ENCODE peak calls at places on chromosomes 16 and 17, in eight cellular contexts. M is activated T-helper 2 cell treated with anti-CD3 and anti-CD28 coated beads, Interferon-gamma antibody, Interleukin-2, Interleukin-4, amounts not matched to agents 10 μg/mL and 5 μg/mL and 100 μg/mL, durations not matched to agents 14 hours and 24 hours and 36 hours; U is NCI-H345; B is stimulated activated CD8-positive, alpha-beta memory T cell treated with anti-CD3 and anti-CD28 coated beads, Interleukin-15, amount 100 ng/mL, for 1 hour; V is EH; C is NCI-H1105; I is NCI-H1092 treated with DMSO at 0.1 percent for 48 hours; R is ELF-1. N is an unnamed sample.
A peak's percentile ranks its signal among the peaks of the same experiment; 100 is the strongest.

GRCh38 chr16:56950881-56951771 is 10.6 kb upstream of the CETP start:
- DNase-seq in I (peak; percentile 30), M (peak; percentile 37), B (peak; percentile 34), V (peak; percentile 64), C (no peak), R (peak; percentile 77), U (peak; percentile 11), N (no peak)

GRCh38 chr17:39617446-39618251 is 9.1 kb upstream of the PPP1R1B start:
- DNase-seq in R (no peak), M (no peak), V (peak; percentile 65), C (peak; percentile 59), U (peak; percentile 86), B (peak; percentile 17), I (peak; percentile 80), N (no peak)

GRCh38 chr16:29687755-29688154 is 8.8 kb downstream of the QPRT start:
- DNase-seq in V (no peak), R (no peak), M (no peak), U (no peak), I (no peak), B (no peak), C (no peak), N (no peak)

GRCh38 chr16:78735337-78735736 is 635.9 kb downstream of the WWOX start:
- DNase-seq in C (no peak), V (no peak), B (no peak), R (no peak), M (no peak), I (no peak), U (no peak), N (no peak)

GRCh38 chr16:68902376-68903345 is 59.3 kb downstream of the TANGO6 start:
- DNase-seq in U (peak; percentile 77), R (peak; percentile 76), I (peak; percentile 88), M (no peak), C (peak; percentile 65), V (peak; percentile 61), B (no peak), N (no peak)

GRCh38 chr16:67613808-67614207 is 31.1 kb upstream of the CARMIL2 start:
- DNase-seq in I (no peak), C (no peak), U (no peak), M (no peak), V (no peak), B (no peak), R (peak; percentile 36), N (no peak)

GRCh38 chr16:58419241-58420012 is 27.2 kb downstream of the GINS3 start:
- DNase-seq in I (no peak), M (no peak), B (no peak), C (no peak), V (no peak), U (no peak), R (peak; percentile 46), N (no peak)

GRCh38 chr16:26281681-26282080 is 589.9 kb downstream of the HS3ST4 start:
- DNase-seq in M (no peak), I (no peak), B (no peak), U (no peak), C (no peak), R (peak; percentile 18), V (no peak), N (no peak)

GRCh38 chr17:31780436-31780835 is 78.6 kb downstream of the COPRS start:
- DNase-seq in R (no peak), M (no peak), U (no peak), I (no peak), C (no peak), B (no peak), V (no peak), N (no peak)

GRCh38 chr16:49009204-49009603 is 272.4 kb downstream of the CBLN1 start:
- DNase-seq in U (no peak), R (no peak), I (no peak), B (no peak), M (no peak), C (no peak), V (no peak), N (no peak)

GRCh38 chr16:84105286-84105815 is 11.4 kb downstream of the MBTPS1 start:
- DNase-seq in M (no peak), C (no peak), R (no peak), V (no peak), U (no peak), I (no peak), B (no peak), N (no peak)

GRCh38 chr17:78341559-78342437 is 18.1 kb downstream of the SOCS3 start:
- DNase-seq in R (peak; percentile 85), B (no peak), V (peak; percentile 85), C (no peak), I (no peak), M (no peak), U (peak; percentile 46), N (no peak)

GRCh38 chr17:1985686-1986085 is 39.4 kb downstream of the RTN4RL1 start:
- DNase-seq in V (peak; percentile 16), C (no peak), R (peak; percentile 88), I (no peak), B (no peak), U (no peak), M (no peak), N (no peak)

GRCh38 chr16:188674-189073 is 8.4 kb downstream of the HBQ1 start:
- DNase-seq in I (no peak), V (no peak), M (no peak), B (no peak), C (no peak), R (no peak), U (no peak), N (no peak)

GRCh38 chr16:85302018-85302847 is 190.0 kb upstream of the CIBAR2 start:
- DNase-seq in C (no peak), V (peak; percentile 43), B (no peak), M (no peak), U (no peak), I (no peak), R (peak; percentile 63), N (no peak)

GRCh38 chr17:10875984-10876555 is 38.2 kb upstream of the PIRT start:
- DNase-seq in U (peak; percentile 10), C (peak; percentile 40), R (peak; percentile 58), I (peak; percentile 3), B (no peak), M (no peak), V (peak; percentile 15), N (no peak)

GRCh38 chr16:10465821-10466220 is 80.0 kb downstream of the ATF7IP2 start:
- DNase-seq in C (no peak), U (no peak), M (no peak), B (no peak), I (no peak), R (no peak), V (peak; percentile 16), N (no peak)

GRCh38 chr16:12289175-12290063 is 312.9 kb downstream of the SNX29 start:
- DNase-seq in U (no peak), B (no peak), V (no peak), R (peak; percentile 38), I (no peak), M (no peak), C (no peak), N (no peak)

GRCh38 chr16:85648782-85649181 is 35.7 kb downstream of the GSE1 start:
- DNase-seq in V (no peak), R (no peak), B (no peak), C (no peak), I (no peak), M (no peak), U (no peak), N (no peak)

GRCh38 chr16:88619859-88620655 is 18.3 kb upstream of the IL17C start:
- DNase-seq in R (no peak), B (peak; percentile 43), U (no peak), I (no peak), V (no peak), C (no peak), M (peak; percentile 31), N (no peak)

GRCh38 chr16:75116081-75116910 is at the start of gene LDHD:
- DNase-seq in R (peak; percentile 84), C (no peak), U (no peak), V (peak; percentile 75), I (no peak), M (no peak), B (no peak), N (peak; percentile 68)

GRCh38 chr16:87186440-87186839 is 130.8 kb downstream of the C16orf95 start:
- DNase-seq in R (no peak), U (no peak), C (no peak), M (no peak), I (no peak), V (no peak), B (no peak), N (no peak)

GRCh38 chr17:63993368-63993990 is 4.7 kb upstream of the PRR29 start:
- DNase-seq in U (no peak), M (no peak), C (no peak), B (no peak), R (no peak), V (no peak), I (no peak), N (no peak)

GRCh38 chr17:49965522-49965905 is 3.5 kb upstream of the DLX4 start:
- DNase-seq in M (no peak), I (no peak), U (no peak), V (no peak), B (no peak), R (no peak), C (no peak), N (no peak)

GRCh38 chr17:44197980-44198720 is 1.5 kb downstream of the ATXN7L3 start:
- DNase-seq in B (no peak), I (no peak), M (peak; percentile 64), U (no peak), V (peak; percentile 73), R (no peak), C (no peak), N (no peak)

GRCh38 chr17:82775033-82775823 is 23.4 kb downstream of the TBCD start:
- DNase-seq in R (peak; percentile 86), M (peak; percentile 24), V (peak; percentile 45), I (peak; percentile 34), B (no peak), C (peak; percentile 38), U (peak; percentile 75), N (no peak)

GRCh38 chr16:89096768-89097527 is 3.3 kb downstream of the ACSF3 start:
- DNase-seq in V (no peak), B (peak; percentile 10), U (no peak), M (peak; percentile 56), R (no peak), I (no peak), C (no peak), N (no peak)

GRCh38 chr17:4533522-4534502 is 21.4 kb downstream of the MYBBP1A start:
- DNase-seq in R (peak; percentile 52), V (no peak), U (no peak), B (no peak), C (peak; percentile 22), I (no peak), M (peak; percentile 19), N (no peak)

GRCh38 chr16:81437860-81438259 is 6.7 kb upstream of the CMIP start:
- DNase-seq in M (no peak), V (peak; percentile 42), U (no peak), R (no peak), C (no peak), I (no peak), B (no peak), N (no peak)

GRCh38 chr17:72576289-72576759 is 455.5 kb downstream of the SOX9 start:
- DNase-seq in R (peak; percentile 89), I (no peak), M (no peak), V (no peak), B (no peak), C (no peak), U (no peak), N (no peak)

GRCh38 chr16:22814330-22815105 is 556 bp downstream of the HS3ST2 start:
- DNase-seq in C (no peak), B (no peak), I (no peak), R (peak; percentile 37), U (no peak), M (no peak), V (no peak), N (no peak)